ENCODE peak calls at places on chromosomes 13 and 19, in ten cellular contexts. One of them, this sample, is unnamed.

GRCh38 chr13:90938848-90939247 is 408.6 kb upstream of the MIR17HG start:
- DNase-seq in AG09309: no peak
- DNase-seq in foreskin keratinocyte: no peak
- DNase-seq in astrocyte of the spinal cord: no peak
- DNase-seq in lower lobe of right lung: no peak
- DNase-seq in bronchial epithelial cell: no peak
- DNase-seq in colonic mucosa: no peak
- DNase-seq in AG04450: no peak
- DNase-seq in uterus: no peak
- DNase-seq in HFFc6: no peak
- DNase-seq in this sample: no peak

GRCh38 chr19:17429661-17430101 is 9.8 kb downstream of the MVB12A start:
- DNase-seq in foreskin keratinocyte: no peak
- DNase-seq in AG09309: no peak
- DNase-seq in bronchial epithelial cell: no peak
- DNase-seq in lower lobe of right lung: no peak
- DNase-seq in astrocyte of the spinal cord: no peak
- DNase-seq in uterus: peak
- DNase-seq in colonic mucosa: no peak
- DNase-seq in AG04450: no peak
- DNase-seq in HFFc6: no peak
- DNase-seq in this sample: no peak

GRCh38 chr13:50707533-50708096 is 135.9 kb downstream of the DLEU7 start:
- DNase-seq in AG04450: no peak
- DNase-seq in astrocyte of the spinal cord: no peak
- DNase-seq in foreskin keratinocyte: no peak
- DNase-seq in lower lobe of right lung: no peak
- DNase-seq in AG09309: no peak
- DNase-seq in uterus: no peak
- DNase-seq in HFFc6: no peak
- DNase-seq in bronchial epithelial cell: no peak
- DNase-seq in colonic mucosa: no peak
- DNase-seq in this sample: no peak

GRCh38 chr19:35756373-35757230 is at the start of gene HSPB6:
- DNase-seq in colonic mucosa: peak
- DNase-seq in HFFc6: peak
- DNase-seq in AG04450: no peak
- DNase-seq in uterus: peak
- DNase-seq in bronchial epithelial cell: no peak
- DNase-seq in astrocyte of the spinal cord: peak
- DNase-seq in AG09309: no peak
- DNase-seq in lower lobe of right lung: peak
- DNase-seq in foreskin keratinocyte: no peak
- DNase-seq in this sample: no peak

GRCh38 chr19:10116866-10117616 is 2.7 kb downstream of the EIF3G start:
- DNase-seq in AG04450: no peak
- DNase-seq in colonic mucosa: no peak
- DNase-seq in lower lobe of right lung: no peak
- DNase-seq in HFFc6: no peak
- DNase-seq in foreskin keratinocyte: no peak
- DNase-seq in AG09309: no peak
- DNase-seq in uterus: no peak
- DNase-seq in bronchial epithelial cell: no peak
- DNase-seq in astrocyte of the spinal cord: no peak
- DNase-seq in this sample: no peak

GRCh38 chr13:68056816-68057710 is 826.9 kb upstream of the PCDH9 start:
- DNase-seq in AG04450: no peak
- DNase-seq in colonic mucosa: peak
- DNase-seq in lower lobe of right lung: no peak
- DNase-seq in AG09309: no peak
- DNase-seq in foreskin keratinocyte: peak
- DNase-seq in uterus: no peak
- DNase-seq in bronchial epithelial cell: peak
- DNase-seq in HFFc6: no peak
- DNase-seq in astrocyte of the spinal cord: peak
- DNase-seq in this sample: no peak

GRCh38 chr13:99796175-99796819 is 175.3 kb downstream of the ZIC5 start:
- DNase-seq in HFFc6: peak
- DNase-seq in lower lobe of right lung: no peak
- DNase-seq in bronchial epithelial cell: peak
- DNase-seq in astrocyte of the spinal cord: peak
- DNase-seq in colonic mucosa: peak
- DNase-seq in AG09309: no peak
- DNase-seq in AG04450: peak
- DNase-seq in uterus: no peak
- DNase-seq in foreskin keratinocyte: peak
- DNase-seq in this sample: no peak

GRCh38 chr19:17136026-17136425 is 60.4 kb downstream of the MYO9B start:
- DNase-seq in AG04450: no peak
- DNase-seq in AG09309: no peak
- DNase-seq in astrocyte of the spinal cord: no peak
- DNase-seq in bronchial epithelial cell: no peak
- DNase-seq in HFFc6: no peak
- DNase-seq in foreskin keratinocyte: no peak
- DNase-seq in uterus: no peak
- DNase-seq in colonic mucosa: no peak
- DNase-seq in lower lobe of right lung: no peak
- DNase-seq in this sample: no peak

GRCh38 chr13:99124695-99125334 is 75.8 kb upstream of the UBAC2 start:
- DNase-seq in lower lobe of right lung: no peak
- DNase-seq in AG04450: no peak
- DNase-seq in astrocyte of the spinal cord: peak
- DNase-seq in colonic mucosa: no peak
- DNase-seq in uterus: no peak
- DNase-seq in HFFc6: peak
- DNase-seq in AG09309: peak
- DNase-seq in foreskin keratinocyte: peak
- DNase-seq in bronchial epithelial cell: peak
- DNase-seq in this sample: no peak

GRCh38 chr19:34667349-34668076 is 9.4 kb downstream of the SCGB2B2 start:
- DNase-seq in AG04450: no peak
- DNase-seq in uterus: no peak
- DNase-seq in HFFc6: no peak
- DNase-seq in foreskin keratinocyte: no peak
- DNase-seq in lower lobe of right lung: peak
- DNase-seq in colonic mucosa: no peak
- DNase-seq in astrocyte of the spinal cord: peak
- DNase-seq in bronchial epithelial cell: no peak
- DNase-seq in AG09309: no peak
- DNase-seq in this sample: no peak

GRCh38 chr19:55270172-55270942 is 9.6 kb downstream of the HSPBP1 start:
- DNase-seq in HFFc6: no peak
- DNase-seq in colonic mucosa: no peak
- DNase-seq in lower lobe of right lung: no peak
- DNase-seq in AG09309: no peak
- DNase-seq in bronchial epithelial cell: no peak
- DNase-seq in astrocyte of the spinal cord: no peak
- DNase-seq in uterus: no peak
- DNase-seq in AG04450: no peak
- DNase-seq in foreskin keratinocyte: no peak
- DNase-seq in this sample: no peak

GRCh38 chr19:52492201-52492960 is 35.1 kb upstream of the ZNF808 start:
- DNase-seq in bronchial epithelial cell: no peak
- DNase-seq in uterus: peak
- DNase-seq in colonic mucosa: no peak
- DNase-seq in lower lobe of right lung: peak
- DNase-seq in astrocyte of the spinal cord: no peak
- DNase-seq in AG04450: no peak
- DNase-seq in foreskin keratinocyte: peak
- DNase-seq in HFFc6: no peak
- DNase-seq in AG09309: no peak
- DNase-seq in this sample: no peak
- TF ChIP-seq CTCF in bronchial epithelial cell: no peak
- TF ChIP-seq CTCF in uterus: no peak
- TF ChIP-seq CTCF in colonic mucosa: no peak
- TF ChIP-seq CTCF in lower lobe of right lung: no peak
- TF ChIP-seq CTCF in astrocyte of the spinal cord: no peak
- TF ChIP-seq CTCF in AG04450: no peak
- TF ChIP-seq CTCF in foreskin keratinocyte: no peak
- TF ChIP-seq CTCF in HFFc6: no peak
- TF ChIP-seq CTCF in AG09309: no peak
- TF ChIP-seq CTCF in this sample: no peak

GRCh38 chr19:30228113-30228725 is 144.0 kb upstream of the ZNF536 start:
- DNase-seq in astrocyte of the spinal cord: no peak
- DNase-seq in HFFc6: no peak
- DNase-seq in foreskin keratinocyte: no peak
- DNase-seq in uterus: no peak
- DNase-seq in AG09309: no peak
- DNase-seq in AG04450: no peak
- DNase-seq in lower lobe of right lung: no peak
- DNase-seq in colonic mucosa: no peak
- DNase-seq in bronchial epithelial cell: no peak
- DNase-seq in this sample: no peak
- TF ChIP-seq CTCF in astrocyte of the spinal cord: no peak
- TF ChIP-seq CTCF in HFFc6: no peak
- TF ChIP-seq CTCF in foreskin keratinocyte: no peak
- TF ChIP-seq CTCF in uterus: no peak
- TF ChIP-seq CTCF in AG09309: no peak
- TF ChIP-seq CTCF in AG04450: no peak
- TF ChIP-seq CTCF in lower lobe of right lung: no peak
- TF ChIP-seq CTCF in colonic mucosa: no peak
- TF ChIP-seq CTCF in bronchial epithelial cell: no peak
- TF ChIP-seq CTCF in this sample: no peak

GRCh38 chr13:32022292-32022691 is 9.3 kb upstream of the FRY start:
- DNase-seq in AG04450: no peak
- DNase-seq in foreskin keratinocyte: no peak
- DNase-seq in AG09309: no peak
- DNase-seq in HFFc6: no peak
- DNase-seq in bronchial epithelial cell: no peak
- DNase-seq in colonic mucosa: no peak
- DNase-seq in uterus: peak
- DNase-seq in astrocyte of the spinal cord: no peak
- DNase-seq in lower lobe of right lung: no peak
- DNase-seq in this sample: no peak

GRCh38 chr13:32021785-32022184 is 9.8 kb upstream of the FRY start:
- DNase-seq in AG04450: no peak
- DNase-seq in bronchial epithelial cell: no peak
- DNase-seq in AG09309: no peak
- DNase-seq in foreskin keratinocyte: no peak
- DNase-seq in uterus: no peak
- DNase-seq in lower lobe of right lung: no peak
- DNase-seq in colonic mucosa: no peak
- DNase-seq in astrocyte of the spinal cord: no peak
- DNase-seq in HFFc6: no peak
- DNase-seq in this sample: no peak

GRCh38 chr13:32024750-32025149 is 6.8 kb upstream of the FRY start:
- DNase-seq in astrocyte of the spinal cord: no peak
- DNase-seq in AG09309: no peak
- DNase-seq in uterus: no peak
- DNase-seq in AG04450: no peak
- DNase-seq in lower lobe of right lung: no peak
- DNase-seq in foreskin keratinocyte: no peak
- DNase-seq in bronchial epithelial cell: no peak
- DNase-seq in colonic mucosa: no peak
- DNase-seq in HFFc6: no peak
- DNase-seq in this sample: no peak

GRCh38 chr13:32023096-32023495 is 8.5 kb upstream of the FRY start:
- DNase-seq in uterus: no peak
- DNase-seq in colonic mucosa: no peak
- DNase-seq in lower lobe of right lung: no peak
- DNase-seq in AG09309: no peak
- DNase-seq in foreskin keratinocyte: no peak
- DNase-seq in bronchial epithelial cell: no peak
- DNase-seq in astrocyte of the spinal cord: no peak
- DNase-seq in HFFc6: no peak
- DNase-seq in AG04450: no peak
- DNase-seq in this sample: no peak

DNA sequence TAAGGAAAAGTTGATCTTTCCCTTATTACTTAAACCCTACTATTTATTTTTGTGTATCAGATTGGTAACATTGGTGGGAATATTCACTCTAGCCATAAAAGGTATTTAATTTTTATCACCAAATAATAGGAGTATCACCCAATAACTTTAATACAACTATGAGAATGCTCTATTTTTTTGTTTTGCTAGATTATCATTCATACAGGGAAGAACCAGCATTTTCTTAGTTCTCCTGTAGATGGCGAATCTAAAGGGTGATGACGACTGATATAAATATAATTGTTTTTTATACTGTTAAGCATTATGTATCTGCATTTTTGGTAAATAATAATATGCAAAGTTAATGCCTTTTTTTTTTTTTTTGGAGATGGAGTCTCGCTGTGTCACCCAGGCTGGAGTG is 7.9 kb upstream of the FRY start:
- DNase-seq in AG04450: no peak
- DNase-seq in astrocyte of the spinal cord: no peak
- DNase-seq in lower lobe of right lung: no peak
- DNase-seq in foreskin keratinocyte: no peak
- DNase-seq in HFFc6: no peak
- DNase-seq in colonic mucosa: no peak
- DNase-seq in AG09309: no peak
- DNase-seq in bronchial epithelial cell: no peak
- DNase-seq in uterus: no peak
- DNase-seq in this sample: no peak
- TF ChIP-seq CTCF in AG04450: peak
- TF ChIP-seq CTCF in astrocyte of the spinal cord: peak
- TF ChIP-seq CTCF in lower lobe of right lung: no peak
- TF ChIP-seq CTCF in foreskin keratinocyte: peak
- TF ChIP-seq CTCF in HFFc6: peak
- TF ChIP-seq CTCF in colonic mucosa: no peak
- TF ChIP-seq CTCF in AG09309: no peak
- TF ChIP-seq CTCF in bronchial epithelial cell: no peak
- TF ChIP-seq CTCF in uterus: no peak
- TF ChIP-seq CTCF in this sample: no peak

GRCh38 chr13:114042066-114042815 is 68.4 kb upstream of the C13orf46 start:
- DNase-seq in lower lobe of right lung: no peak
- DNase-seq in bronchial epithelial cell: no peak
- DNase-seq in foreskin keratinocyte: peak
- DNase-seq in AG04450: no peak
- DNase-seq in HFFc6: no peak
- DNase-seq in uterus: no peak
- DNase-seq in astrocyte of the spinal cord: no peak
- DNase-seq in AG09309: no peak
- DNase-seq in colonic mucosa: no peak
- DNase-seq in this sample: no peak

GRCh38 chr13:114041493-114041892 is 67.6 kb upstream of the C13orf46 start:
- DNase-seq in colonic mucosa: no peak
- DNase-seq in AG09309: no peak
- DNase-seq in astrocyte of the spinal cord: no peak
- DNase-seq in lower lobe of right lung: no peak
- DNase-seq in foreskin keratinocyte: no peak
- DNase-seq in bronchial epithelial cell: no peak
- DNase-seq in AG04450: no peak
- DNase-seq in uterus: no peak
- DNase-seq in HFFc6: no peak
- DNase-seq in this sample: no peak

GRCh38 chr13:114045113-114045735 is 71.3 kb upstream of the C13orf46 start:
- DNase-seq in astrocyte of the spinal cord: no peak
- DNase-seq in colonic mucosa: no peak
- DNase-seq in lower lobe of right lung: no peak
- DNase-seq in HFFc6: no peak
- DNase-seq in uterus: no peak
- DNase-seq in bronchial epithelial cell: no peak
- DNase-seq in AG04450: no peak
- DNase-seq in foreskin keratinocyte: no peak
- DNase-seq in AG09309: no peak
- DNase-seq in this sample: no peak

GRCh38 chr13:114044486-114044885 is 70.6 kb upstream of the C13orf46 start:
- DNase-seq in AG04450: no peak
- DNase-seq in uterus: peak
- DNase-seq in foreskin keratinocyte: no peak
- DNase-seq in astrocyte of the spinal cord: peak
- DNase-seq in bronchial epithelial cell: no peak
- DNase-seq in lower lobe of right lung: no peak
- DNase-seq in colonic mucosa: no peak
- DNase-seq in HFFc6: no peak
- DNase-seq in AG09309: no peak
- DNase-seq in this sample: no peak

GRCh38 chr13:114043421-114044053 is 69.7 kb upstream of the C13orf46 start:
- DNase-seq in colonic mucosa: no peak
- DNase-seq in astrocyte of the spinal cord: peak
- DNase-seq in AG09309: no peak
- DNase-seq in uterus: peak
- DNase-seq in lower lobe of right lung: peak
- DNase-seq in HFFc6: no peak
- DNase-seq in bronchial epithelial cell: no peak
- DNase-seq in foreskin keratinocyte: no peak
- DNase-seq in AG04450: peak
- DNase-seq in this sample: no peak
- TF ChIP-seq CTCF in colonic mucosa: no peak
- TF ChIP-seq CTCF in astrocyte of the spinal cord: peak
- TF ChIP-seq CTCF in AG09309: peak
- TF ChIP-seq CTCF in uterus: no peak
- TF ChIP-seq CTCF in lower lobe of right lung: no peak
- TF ChIP-seq CTCF in HFFc6: no peak
- TF ChIP-seq CTCF in bronchial epithelial cell: no peak
- TF ChIP-seq CTCF in foreskin keratinocyte: no peak
- TF ChIP-seq CTCF in AG04450: peak
- TF ChIP-seq CTCF in this sample: no peak

This sample was measured in omental fat pad.